ENCODE peak calls at places on chromosomes 1 and 21, in four cellular contexts. G is cardiac fibroblast, U is tibial artery, Q is adrenal gland. J is an unnamed sample.
A peak's percentile ranks its signal among the peaks of the same experiment; 100 is the strongest.

GRCh38 chr21:38277501-38278111 is 20.8 kb downstream of the KCNJ15 start:
- DNase-seq in Q (peak; percentile 61), U (peak; percentile 89), G (peak; percentile 95), J (peak; percentile 98)

GRCh38 chr1:59738152-59738551 is 76.6 kb upstream of the HOOK1 start:
- DNase-seq in G (no peak), Q (no peak), U (no peak), J (peak; percentile 90)

GRCh38 chr1:5686195-5686594 is 306.0 kb downstream of the NPHP4 start:
- DNase-seq in Q (no peak), G (no peak), U (no peak), J (no peak)

GRCh38 chr1:231107600-231108326 is 54.1 kb upstream of the TRIM67 start:
- DNase-seq in U (no peak), Q (no peak), G (no peak), J (no peak)

GRCh38 chr21:42059721-42060120 is 11.4 kb upstream of the UMODL1 start:
- DNase-seq in G (no peak), U (no peak), Q (no peak), J (no peak)

GRCh38 chr1:85200367-85200869 is 398 bp downstream of the SYDE2 start:
- DNase-seq in Q (peak; percentile 46), G (no peak), U (peak; percentile 29), J (peak; percentile 13)

GRCh38 chr1:219264557-219264956 is 90.9 kb downstream of the LYPLAL1 start:
- DNase-seq in G (no peak), U (no peak), Q (no peak), J (peak; percentile 66)

GRCh38 chr1:24149854-24150227 is 6.9 kb upstream of the IL22RA1 start:
- DNase-seq in U (no peak), Q (peak; percentile 52), G (peak; percentile 59), J (peak; percentile 38)

DNA sequence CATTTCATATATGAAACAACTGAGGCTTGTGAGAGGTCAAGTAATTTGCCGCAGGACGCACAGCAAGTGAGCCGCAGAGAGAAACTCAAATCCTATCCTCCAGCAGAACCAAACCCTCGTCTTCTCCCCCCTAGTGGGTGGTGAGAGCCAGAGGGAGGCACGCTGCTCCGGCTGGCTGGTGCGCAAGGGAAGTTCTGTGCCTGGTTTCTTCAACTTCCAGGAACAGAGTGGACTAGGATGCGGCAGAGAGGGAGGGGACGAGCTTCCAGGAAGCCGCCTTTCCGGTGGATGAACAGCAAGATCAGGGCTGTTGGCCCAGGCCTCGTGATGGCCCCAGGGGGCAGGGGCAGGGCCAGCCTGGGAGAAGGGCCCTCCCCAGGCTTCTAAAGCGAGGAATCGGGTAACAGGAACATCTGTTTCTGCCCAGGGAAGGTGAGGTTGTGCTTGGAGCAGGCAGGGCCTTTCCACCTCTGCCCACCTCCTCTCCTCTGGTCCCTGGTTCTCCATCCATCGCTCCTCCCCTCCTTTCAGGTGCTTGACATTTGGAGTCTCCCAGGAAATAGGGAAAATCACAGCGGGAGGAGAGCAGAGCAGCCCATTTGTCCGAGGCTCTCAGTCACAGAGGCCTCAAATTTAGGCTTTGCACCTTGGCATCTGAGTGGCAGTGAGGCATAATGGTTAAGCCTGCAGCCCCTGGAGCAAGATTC is 16.8 kb upstream of the PDIK1L start:
- DNase-seq in U (peak; percentile 33), G (peak; percentile 80), Q (no peak), J (peak; percentile 12)
- TF ChIP-seq CTCF in U (no peak), G (peak; percentile 9), Q (peak; percentile 12), J (peak; percentile 7)

DNA sequence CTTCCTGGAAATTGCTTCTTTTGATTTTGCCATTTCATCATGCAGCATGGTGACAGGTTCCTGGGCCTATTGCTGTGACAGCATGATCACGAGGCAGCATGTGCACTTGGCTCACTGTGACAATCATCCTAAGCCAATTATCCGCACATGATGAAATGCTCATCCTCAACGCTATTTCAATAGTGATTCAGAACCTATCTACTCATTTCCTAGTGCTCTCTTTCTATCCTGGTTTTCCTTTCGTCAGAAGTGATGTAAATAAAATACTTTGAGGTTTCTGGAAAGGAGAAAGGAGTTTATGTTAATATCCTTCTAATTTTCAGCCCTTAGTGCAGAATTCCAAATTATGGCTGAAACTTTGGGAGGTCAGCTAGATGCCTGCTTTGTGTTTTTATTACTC is 110.6 kb upstream of the ADAMTS5 start:
- DNase-seq in G (no peak), Q (no peak), U (no peak), J (no peak)
- H3K4me3 ChIP-seq in G (no peak overlapping the region), Q (no peak overlapping the region), U (no peak overlapping the region), J (no peak overlapping the region)

DNA sequence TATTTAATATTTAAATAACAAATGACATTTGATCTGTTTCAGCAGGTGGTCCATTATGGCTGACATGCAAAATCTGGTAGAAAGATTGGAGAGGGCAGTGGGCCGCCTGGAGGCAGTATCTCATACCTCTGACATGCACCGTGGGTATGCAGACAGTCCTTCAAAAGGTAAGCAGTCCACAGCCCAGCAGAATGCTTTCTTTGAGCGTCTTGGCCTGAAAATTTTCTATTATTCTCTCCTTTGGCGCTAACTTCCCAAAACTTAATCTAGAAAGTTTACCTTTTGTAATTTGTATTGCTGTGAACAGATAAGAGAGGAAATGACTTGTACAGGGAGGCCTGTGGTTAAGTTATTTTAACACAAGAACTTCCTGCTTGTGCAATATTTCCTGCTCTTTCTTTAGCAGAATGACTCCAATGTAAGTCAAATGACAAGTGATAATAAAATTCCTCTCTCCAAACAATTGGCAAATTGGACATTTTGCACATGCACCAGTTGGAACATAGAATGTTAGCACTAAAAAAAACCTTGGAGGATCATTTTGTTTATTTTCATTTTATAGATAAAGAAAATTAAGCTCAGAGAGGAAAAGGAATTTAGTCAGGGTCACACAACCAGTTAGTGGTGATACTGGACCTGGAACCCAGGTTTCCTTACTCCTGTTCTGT is 18.9 kb downstream of the CAP1 start:
- DNase-seq in Q (no peak), U (no peak), G (peak; percentile 86), J (peak; percentile 29)
- TF ChIP-seq CTCF in Q (no peak), U (no peak), G (peak; percentile 8), J (no peak)

GRCh38 chr1:225464851-225465792 is 37.3 kb upstream of the LBR start:
- DNase-seq in Q (no peak), G (no peak), U (no peak), J (peak; percentile 45)

GRCh38 chr1:225465793-225466517 is 38.1 kb upstream of the LBR start:
- DNase-seq in Q (no peak), G (no peak), U (no peak), J (no peak)

GRCh38 chr1:225468270-225469020 is 40.6 kb upstream of the LBR start:
- DNase-seq in G (no peak), Q (no peak), U (no peak), J (no peak)

GRCh38 chr1:225467193-225468020 is 39.6 kb upstream of the LBR start:
- DNase-seq in U (peak; percentile 67), G (peak; percentile 39), Q (peak; percentile 56), J (no peak)

GRCh38 chr1:225466848-225467192 is 39.0 kb upstream of the LBR start:
- DNase-seq in G (no peak), Q (no peak), U (no peak), J (no peak)
- H3K4me3 ChIP-seq in G (no peak overlapping the region), Q (no peak overlapping the region), U (no peak overlapping the region), J (no peak overlapping the region)